ENCODE peak calls at places on chromosome 19, in four cellular contexts. A is central memory CD4-positive, alpha-beta T cell; E is cardiac fibroblast; C is nucleus accumbens. Y is an unnamed sample.
A peak's percentile ranks its signal among the peaks of the same experiment; 100 is the strongest.

GRCh38 chr19:32233885-32234284 is 111.5 kb upstream of the ZNF507 start:
- DNase-seq in C (no peak), A (no peak), E (no peak), Y (no peak)

GRCh38 chr19:5826531-5827341 is 12.8 kb downstream of the FUT6 start:
- DNase-seq in C (no peak), E (peak; percentile 47), A (peak; percentile 21), Y (no peak)

GRCh38 chr19:55275851-55276719 is 3.8 kb downstream of the HSPBP1 start:
- DNase-seq in A (no peak), E (no peak), C (no peak), Y (no peak)

GRCh38 chr19:41821003-41821735 is 23.3 kb downstream of the LYPD4 start:
- DNase-seq in A (peak; percentile 39), C (no peak), E (peak; percentile 26), Y (peak; percentile 45)

GRCh38 chr19:47623921-47624391 is 15.0 kb downstream of the BICRA start:
- DNase-seq in A (no peak), E (no peak), C (no peak), Y (no peak)

GRCh38 chr19:658916-659839 is 3.8 kb downstream of the RNF126 start:
- DNase-seq in A (peak; percentile 66), E (peak; percentile 42), C (no peak), Y (no peak)

GRCh38 chr19:48835734-48836088 is 580 bp downstream of the HSD17B14 start:
- DNase-seq in C (peak; percentile 81), E (peak; percentile 89), A (peak; percentile 87), Y (peak; percentile 82)

GRCh38 chr19:27772059-27772458 is 1440.9 kb downstream of the UQCRFS1 start:
- DNase-seq in C (no peak), E (no peak), A (no peak), Y (no peak)

GRCh38 chr19:7494416-7495098 is 5.7 kb upstream of the PEX11G start:
- DNase-seq in A (no peak), C (peak; percentile 86), E (peak; percentile 52), Y (no peak)

GRCh38 chr19:16588089-16588823 is 16.0 kb upstream of the SLC35E1 start:
- DNase-seq in A (peak; percentile 79), C (no peak), E (peak; percentile 47), Y (no peak)

GRCh38 chr19:18726846-18727245 is 43.4 kb downstream of the CRTC1 start:
- DNase-seq in E (no peak), A (no peak), C (no peak), Y (no peak)

GRCh38 chr19:11581740-11582139 is 4.3 kb upstream of the ACP5 start:
- DNase-seq in A (peak; percentile 37), C (no peak), E (peak; percentile 46), Y (peak; percentile 61)

GRCh38 chr19:46497773-46498172 is 2.1 kb upstream of the PNMA8B start:
- DNase-seq in E (no peak), A (no peak), C (no peak), Y (no peak)

GRCh38 chr19:17873661-17874422 is 2.1 kb downstream of the SLC5A5 start:
- DNase-seq in E (no peak), C (no peak), A (peak; percentile 69), Y (peak; percentile 36)

GRCh38 chr19:49573451-49573850 is 6.9 kb downstream of the NOSIP start:
- DNase-seq in C (no peak), E (no peak), A (no peak), Y (no peak)

GRCh38 chr19:43820098-43820860 is 6.8 kb upstream of the ZNF283 start:
- DNase-seq in E (peak; percentile 60), C (peak; percentile 40), A (peak; percentile 3), Y (peak; percentile 56)

GRCh38 chr19:53785196-53785889 is 38.8 kb downstream of the NLRP12 start:
- DNase-seq in E (no peak), A (no peak), C (no peak), Y (no peak)

GRCh38 chr19:17052439-17052838 is 22.8 kb downstream of the HAUS8 start:
- DNase-seq in C (peak; percentile 20), A (no peak), E (peak; percentile 72), Y (peak; percentile 60)

GRCh38 chr19:49338691-49339363 is 3.6 kb downstream of the CD37 start:
- DNase-seq in C (no peak), A (no peak), E (peak; percentile 50), Y (peak; percentile 55)

GRCh38 chr19:18117364-18117691 is 19.8 kb downstream of the MAST3 start:
- DNase-seq in A (no peak), C (no peak), E (no peak), Y (no peak)

GRCh38 chr19:38725469-38726283 is 18.6 kb downstream of the CAPN12 start:
- DNase-seq in A (no peak), E (no peak), C (no peak), Y (no peak)

GRCh38 chr19:38559428-38560401 is 58.0 kb downstream of the MAP4K1 start:
- DNase-seq in C (no peak), A (peak; percentile 40), E (no peak), Y (peak; percentile 35)

GRCh38 chr19:1922803-1923202 is 17.6 kb downstream of the ADAT3 start:
- DNase-seq in E (no peak), C (no peak), A (no peak), Y (no peak)

GRCh38 chr19:53537126-53537522 is 821 bp upstream of the ZNF331 start:
- DNase-seq in E (no peak), A (peak; percentile 43), C (no peak), Y (no peak)

GRCh38 chr19:49344516-49345423 is 9.6 kb downstream of the CD37 start:
- DNase-seq in C (no peak), E (no peak), A (no peak), Y (no peak)

GRCh38 chr19:23787106-23787505 is 28.4 kb upstream of the ZNF681 start:
- DNase-seq in E (no peak), A (no peak), C (no peak), Y (peak; percentile 90)

GRCh38 chr19:54331626-54332025 is 7.3 kb downstream of the LILRA4 start:
- DNase-seq in A (no peak), C (no peak), E (no peak), Y (no peak)

GRCh38 chr19:35495107-35496064 is 5.1 kb upstream of the KRTDAP start:
- DNase-seq in E (peak; percentile 76), A (peak; percentile 51), C (peak; percentile 29), Y (peak; percentile 67)

Y was measured in iris pigment epithelial cell.